ENCODE peak calls at places on chromosome 4, in four cellular contexts. K is activated naive CD4-positive, alpha-beta T cell; E is SK-MEL-5; V is Peyer's patch. B is an unnamed sample.

GRCh38 chr4:40180356-40180755 is 16.5 kb upstream of the RHOH start:
- DNase-seq in E (no peak), K (no peak), V (no peak), B (peak)

GRCh38 chr4:111952708-111953107 is 192.5 kb upstream of the FAM241A start:
- DNase-seq in K (no peak), E (no peak), V (no peak), B (no peak)

GRCh38 chr4:94304365-94304971 is 38.2 kb downstream of the HPGDS start:
- DNase-seq in V (no peak), K (no peak), E (peak), B (peak)

GRCh38 chr4:37561196-37561802 is 124.9 kb downstream of the RELL1 start:
- DNase-seq in E (no peak), V (no peak), K (no peak), B (no peak)

GRCh38 chr4:156021298-156021697 is 67.6 kb upstream of the CTSO start:
- DNase-seq in V (no peak), E (no peak), K (no peak), B (no peak)

GRCh38 chr4:153115322-153116100 is 88.7 kb upstream of the TRIM2 start:
- DNase-seq in E (no peak), K (peak), V (peak), B (peak)

GRCh38 chr4:166308589-166308988 is 435.6 kb downstream of the TLL1 start:
- DNase-seq in K (no peak), E (no peak), V (no peak), B (no peak)

GRCh38 chr4:148239406-148239805 is 202.8 kb downstream of the NR3C2 start:
- DNase-seq in E (no peak), V (no peak), K (no peak), B (no peak)

GRCh38 chr4:38328963-38329729 is 334.9 kb upstream of the KLF3 start:
- DNase-seq in E (no peak), K (no peak), V (no peak), B (no peak)

GRCh38 chr4:162499478-162499877 is 335.7 kb upstream of the FSTL5 start:
- DNase-seq in K (no peak), E (peak), V (no peak), B (no peak)

GRCh38 chr4:101147283-101147682 is 200.0 kb downstream of the PPP3CA start:
- DNase-seq in V (no peak), E (no peak), K (no peak), B (no peak)

GRCh38 chr4:186823989-186824388 is 100.3 kb upstream of the FAT1 start:
- DNase-seq in V (no peak), K (no peak), E (no peak), B (no peak)

GRCh38 chr4:90845777-90846176 is 718.6 kb downstream of the CCSER1 start:
- DNase-seq in E (no peak), V (no peak), K (no peak), B (no peak)

GRCh38 chr4:122827899-122828601 is 1.4 kb downstream of the FGF2 start:
- DNase-seq in K (no peak), V (no peak), E (peak), B (peak)

GRCh38 chr4:85151349-85151748 is 184.9 kb upstream of the WDFY3 start:
- DNase-seq in K (no peak), V (no peak), E (no peak), B (no peak)

GRCh38 chr4:140851032-140851636 is 94.9 kb upstream of the TBC1D9 start:
- DNase-seq in K (no peak), E (peak), V (peak), B (peak)

GRCh38 chr4:106502106-106502699 is 133.6 kb upstream of the GIMD1 start:
- DNase-seq in E (peak), K (no peak), V (no peak), B (peak)

GRCh38 chr4:147842573-147842972 is 110.7 kb downstream of the ARHGAP10 start:
- DNase-seq in E (no peak), V (no peak), K (no peak), B (peak)

GRCh38 chr4:92198711-92199110 is 105.1 kb upstream of the GRID2 start:
- DNase-seq in V (no peak), E (no peak), K (no peak), B (no peak)

GRCh38 chr4:75598390-75598789 is 31.9 kb downstream of the CDKL2 start:
- DNase-seq in E (no peak), K (no peak), V (no peak), B (no peak)

GRCh38 chr4:31467781-31468180 is 747.6 kb downstream of the PCDH7 start:
- DNase-seq in K (no peak), V (no peak), E (no peak), B (no peak)

GRCh38 chr4:108559067-108559793 is 61.1 kb upstream of the RPL34 start:
- DNase-seq in E (peak), K (no peak), V (no peak), B (no peak)